ENCODE peak calls at places on chromosomes 2 and 18, in four cellular contexts. B is K562, X is A549, H is HepG2. D is an unnamed sample. For H3K4me1, the result is how much of the 10 kb centered on the place peaks cover.

GRCh38 chr2:45119038-45119437 is 109.8 kb upstream of the SIX2 start:
- DNase-seq in B (no peak), X (peak), H (peak), D (no peak)

GRCh38 chr2:112633708-112634107 is 12.0 kb upstream of the SLC20A1 start:
- DNase-seq in B (no peak), X (no peak), H (no peak), D (no peak)

GRCh38 chr2:127014630-127015029 is 92.3 kb downstream of the BIN1 start:
- DNase-seq in B (no peak), X (peak), H (no peak), D (peak)

GRCh38 chr2:156405586-156405985 is 30.6 kb upstream of the GPD2 start:
- DNase-seq in B (no peak), X (peak), H (peak), D (no peak)

GRCh38 chr18:34867520-34867919 is 157.4 kb downstream of the DTNA start:
- DNase-seq in B (no peak), X (peak), H (peak), D (peak)

GRCh38 chr2:242059566-242059965 is 190.0 kb downstream of the RTP5 start:
- DNase-seq in B (no peak), X (no peak), H (no peak), D (no peak)

GRCh38 chr18:74916773-74917393 is 292.1 kb downstream of the PTGR3 start:
- DNase-seq in B (no peak), X (no peak), H (no peak), D (no peak)

GRCh38 chr2:239366740-239367139 is 34.1 kb downstream of the HDAC4 start:
- DNase-seq in B (no peak), X (no peak), H (no peak), D (no peak)

GRCh38 chr2:104733544-104733943 is 120.4 kb upstream of the POU3F3 start:
- DNase-seq in B (peak), X (peak), H (peak), D (no peak)

GRCh38 chr2:95346236-95346737 is 49.1 kb downstream of the KCNIP3 start:
- DNase-seq in B (peak), X (peak), H (no peak), D (no peak)

GRCh38 chr2:237744613-237745249 is 53.8 kb upstream of the RBM44 start:
- DNase-seq in B (peak), X (peak), H (peak), D (peak)

GRCh38 chr2:160321025-160321424 is 121.0 kb upstream of the ITGB6 start:
- DNase-seq in B (no peak), X (peak), H (no peak), D (no peak)

GRCh38 chr2:144705328-144706245 is 185.7 kb upstream of the ZEB2 start:
- DNase-seq in B (no peak), X (no peak), H (no peak), D (no peak)

GRCh38 chr2:237895544-237896506 is 36.4 kb downstream of the RAMP1 start:
- DNase-seq in B (no peak), X (no peak), H (no peak), D (no peak)

GRCh38 chr2:111946294-111947114 is 48.1 kb downstream of the MERTK start:
- DNase-seq in B (no peak), X (peak), H (peak), D (peak)

GRCh38 chr2:130385709-130386108 is 29.9 kb downstream of the PTPN18 start:
- DNase-seq in B (no peak), X (no peak), H (no peak), D (no peak)

GRCh38 chr2:130387804-130388203 is 31.9 kb downstream of the PTPN18 start:
- DNase-seq in B (no peak), X (no peak), H (no peak), D (no peak)

GRCh38 chr2:130389363-130389762 is 33.5 kb downstream of the PTPN18 start:
- DNase-seq in B (no peak), X (no peak), H (no peak), D (no peak)

GRCh38 chr2:130388221-130388907 is 32.5 kb downstream of the PTPN18 start:
- DNase-seq in B (no peak), X (no peak), H (no peak), D (no peak)

DNA sequence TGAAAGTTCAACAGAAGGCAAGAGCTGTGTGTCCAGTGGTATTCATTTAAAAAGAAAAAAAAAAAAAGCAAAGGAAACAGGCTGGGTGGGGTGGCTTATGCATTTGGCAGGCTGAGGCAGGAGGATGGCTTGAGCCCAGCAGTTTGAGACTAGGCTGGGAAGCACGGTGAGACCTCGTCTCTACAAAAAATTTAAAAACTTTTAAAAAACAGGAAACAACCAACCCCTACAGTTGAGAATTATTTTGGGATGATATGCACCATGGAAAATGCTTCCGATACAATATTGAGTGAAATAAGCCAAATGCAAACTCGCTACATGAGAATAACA is 31.2 kb downstream of the PTPN18 start:
- DNase-seq in B (no peak), X (no peak), H (no peak), D (no peak)
- H3K27ac ChIP-seq in B (no peak), X (no peak), H (no peak), D (no peak)

DNA sequence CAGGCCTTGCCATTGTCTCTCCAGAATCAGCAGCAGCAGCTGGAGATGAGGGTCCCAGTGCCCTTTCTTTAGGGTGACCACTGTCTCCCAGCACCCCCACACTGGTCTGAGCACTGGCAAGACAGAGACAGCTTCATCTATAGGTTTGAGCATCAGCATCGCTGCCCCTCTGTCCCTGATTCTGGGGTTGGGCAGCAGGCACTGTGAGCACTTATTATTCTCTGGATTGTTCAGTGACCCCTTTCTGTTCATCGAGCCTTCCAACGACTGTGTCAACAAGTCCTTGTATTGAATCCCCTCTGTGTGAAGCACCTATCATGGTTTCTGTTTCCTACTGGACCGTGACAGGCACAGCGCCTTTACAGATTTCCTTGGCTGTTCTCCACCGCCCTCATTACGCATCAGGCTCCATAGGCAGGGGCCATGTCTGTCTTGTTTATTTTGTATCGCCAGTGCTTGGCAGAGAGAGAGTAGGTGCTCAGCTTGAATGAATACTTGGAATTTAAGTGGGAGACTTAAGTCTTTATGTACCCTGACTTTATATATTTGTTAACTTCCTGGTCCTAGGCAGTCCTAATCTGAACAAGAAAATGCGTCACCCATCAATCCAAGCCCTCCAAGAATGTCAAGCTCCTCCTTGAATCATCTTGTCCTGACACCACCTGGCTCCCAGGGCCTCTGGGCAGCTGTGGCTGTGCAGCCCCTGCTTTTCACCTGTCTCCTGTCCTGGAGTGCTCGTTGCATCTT is 11.4 kb downstream of the MALL start:
- DNase-seq in B (no peak), X (peak), H (no peak), D (no peak)
- H3K4me1 ChIP-seq in B (under half), X (half or more), H (half or more), D (half or more)

GRCh38 chr2:177261115-177261779 is 3.3 kb downstream of the NFE2L2 start:
- DNase-seq in B (no peak), X (no peak), H (no peak), D (no peak)
- TF ChIP-seq MAX in B (no peak), X (no peak), H (no peak), D (no peak)

GRCh38 chr2:120419955-120420354 is 74.0 kb downstream of the INHBB start:
- DNase-seq in B (no peak), X (no peak), H (no peak), D (no peak)

GRCh38 chr2:120418174-120418787 is 72.3 kb downstream of the INHBB start:
- DNase-seq in B (no peak), X (no peak), H (no peak), D (no peak)

GRCh38 chr2:120421126-120421829 is 75.3 kb downstream of the INHBB start:
- DNase-seq in B (no peak), X (no peak), H (no peak), D (no peak)

GRCh38 chr2:120421830-120422175 is 75.9 kb downstream of the INHBB start:
- DNase-seq in B (no peak), X (no peak), H (no peak), D (no peak)

GRCh38 chr2:120419073-120419472 is 73.1 kb downstream of the INHBB start:
- DNase-seq in B (no peak), X (no peak), H (no peak), D (no peak)
- H3K27ac ChIP-seq in B (no peak), X (no peak), H (no peak), D (no peak)

DNA sequence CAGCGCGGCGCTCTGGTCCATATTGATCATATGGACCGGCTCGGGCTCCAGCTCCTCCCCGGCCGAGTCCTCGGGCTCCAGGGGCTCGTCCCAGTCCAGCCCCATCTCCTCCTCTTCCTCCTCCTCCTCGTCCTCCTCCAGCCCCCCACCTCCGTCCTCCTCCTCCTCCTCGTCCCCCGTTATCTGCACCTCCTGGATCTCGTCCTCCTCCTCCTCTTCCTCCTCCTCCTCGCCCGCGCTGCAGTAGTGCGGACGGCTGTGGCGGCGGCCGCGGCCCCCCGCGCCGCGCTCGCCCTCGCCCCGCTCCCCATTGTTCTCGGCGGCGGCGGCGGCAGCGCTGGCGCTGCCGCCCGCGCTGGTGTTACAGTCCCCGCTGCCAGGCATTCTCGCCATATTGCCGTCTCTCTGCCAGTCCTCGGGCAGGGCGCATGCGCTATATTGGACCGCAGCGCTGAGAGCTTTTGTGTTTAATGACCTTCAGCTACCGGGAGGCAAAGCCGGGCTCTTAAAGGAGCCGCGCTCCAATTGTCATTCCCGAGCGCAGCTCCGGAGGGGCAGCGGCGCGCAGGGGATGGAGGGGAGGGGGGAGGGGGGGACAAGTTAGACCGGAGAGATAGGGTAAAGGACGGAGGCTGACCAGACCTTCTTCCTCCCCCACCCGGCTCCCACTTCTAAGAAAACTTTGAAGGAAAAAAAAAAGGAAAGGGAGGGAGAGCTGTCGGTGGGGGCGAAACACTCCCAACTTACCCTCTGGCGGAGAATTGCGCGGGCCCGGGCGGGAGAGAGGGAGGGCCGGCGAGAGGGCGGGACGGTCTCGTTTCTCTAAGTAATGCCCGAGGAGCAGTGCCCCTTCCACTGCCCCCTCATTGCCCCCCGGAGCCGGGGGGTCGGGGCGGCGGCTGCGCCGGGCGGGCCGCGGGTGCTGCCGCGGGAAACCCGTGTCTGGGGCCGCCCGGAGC is at the start of gene KCTD1:
- DNase-seq in B (no peak), X (peak), H (peak), D (peak)
- H3K4me1 ChIP-seq in B (under half), X (under half), H (under half), D (under half)

GRCh38 chr2:196176142-196176738 is 4.9 kb upstream of the STK17B start:
- DNase-seq in B (no peak), X (no peak), H (no peak), D (no peak)
- TF ChIP-seq MAX in B (no peak), X (no peak), H (no peak), D (no peak)

GRCh38 chr2:230205721-230206120 is 14.1 kb downstream of the SP110 start:
- DNase-seq in B (no peak), X (no peak), H (no peak), D (no peak)
- H3K27ac ChIP-seq in B (no peak), X (no peak), H (no peak), D (no peak)

GRCh38 chr2:75609937-75610508 is 36.6 kb upstream of the MRPL19 start:
- DNase-seq in B (no peak), X (no peak), H (no peak), D (no peak)

GRCh38 chr2:75609334-75609689 is 37.3 kb upstream of the MRPL19 start:
- DNase-seq in B (no peak), X (no peak), H (no peak), D (no peak)

GRCh38 chr2:75606851-75607798 is 39.5 kb upstream of the MRPL19 start:
- DNase-seq in B (no peak), X (no peak), H (no peak), D (peak)

GRCh38 chr2:75607988-75608683 is 38.4 kb upstream of the MRPL19 start:
- DNase-seq in B (no peak), X (no peak), H (peak), D (peak)

GRCh38 chr2:75608684-75609333 is 37.8 kb upstream of the MRPL19 start:
- DNase-seq in B (peak), X (peak), H (peak), D (peak)
- H3K4me1 ChIP-seq in B (under half), X (under half), H (half or more), D (under half)

GRCh38 chr2:216664593-216665034 is 30.7 kb downstream of the IGFBP5 start:
- DNase-seq in B (peak), X (no peak), H (no peak), D (peak)
- TF ChIP-seq MAX in B (no peak), X (no peak), H (no peak), D (no peak)

GRCh38 chr2:10257500-10258147 is 45.1 kb upstream of the HPCAL1 start:
- DNase-seq in B (no peak), X (no peak), H (no peak), D (no peak)

GRCh38 chr2:10256525-10257031 is 46.1 kb upstream of the HPCAL1 start:
- DNase-seq in B (no peak), X (no peak), H (no peak), D (no peak)

GRCh38 chr2:10257036-10257435 is 45.7 kb upstream of the HPCAL1 start:
- DNase-seq in B (no peak), X (no peak), H (no peak), D (no peak)

GRCh38 chr2:10258726-10259125 is 44.0 kb upstream of the HPCAL1 start:
- DNase-seq in B (no peak), X (no peak), H (no peak), D (no peak)

GRCh38 chr2:10258326-10258725 is 44.4 kb upstream of the HPCAL1 start:
- DNase-seq in B (no peak), X (no peak), H (no peak), D (no peak)
- H3K27ac ChIP-seq in B (no peak), X (no peak), H (no peak), D (no peak)